ENCODE peak calls at places on chromosomes 16 and 17, in eight cellular contexts. R is H54; X is lung microvascular endothelial cell; L is NCI-H460; Z is Peyer's patch; J is cardiac muscle cell; P is stimulated activated CD8-positive, alpha-beta memory T cell treated with anti-CD3 and anti-CD28 coated beads, Interleukin-4, amount 100 ng/mL, for 1 hour; E is pons. C is an unnamed sample.

GRCh38 chr17:49958723-49959122 is 10.3 kb upstream of the DLX4 start:
- DNase-seq in R (no peak), X (no peak), L (no peak), Z (no peak), J (no peak), P (no peak), E (no peak), C (no peak)

GRCh38 chr17:32746280-32746679 is 130.6 kb downstream of the MYO1D start:
- DNase-seq in R (no peak), X (no peak), L (no peak), Z (no peak), J (no peak), P (no peak), E (no peak), C (no peak)

GRCh38 chr16:1792836-1793577 is 498 bp downstream of the IGFALS start:
- DNase-seq in R (no peak), X (no peak), L (no peak), Z (no peak), J (no peak), P (no peak), E (no peak), C (peak; percentile 93)

GRCh38 chr16:85347213-85347591 is 234.9 kb upstream of the CIBAR2 start:
- DNase-seq in R (peak; percentile 58), X (peak; percentile 17), L (no peak), Z (peak; percentile 62), J (peak; percentile 34), P (no peak), E (peak; percentile 34), C (no peak)

GRCh38 chr16:48556913-48557351 is 53.0 kb downstream of the N4BP1 start:
- DNase-seq in R (no peak), X (peak; percentile 43), L (no peak), Z (no peak), J (no peak), P (no peak), E (no peak), C (no peak)

GRCh38 chr17:68204736-68205135 is 43.1 kb upstream of the AMZ2 start:
- DNase-seq in R (peak; percentile 71), X (no peak), L (no peak), Z (peak; percentile 61), J (no peak), P (no peak), E (no peak), C (no peak)

GRCh38 chr16:67632415-67633172 is 12.3 kb upstream of the CARMIL2 start:
- DNase-seq in R (no peak), X (no peak), L (no peak), Z (no peak), J (no peak), P (no peak), E (peak; percentile 24), C (no peak)

GRCh38 chr16:23155445-23156049 is 6.3 kb upstream of the USP31 start:
- DNase-seq in R (no peak), X (no peak), L (peak; percentile 11), Z (no peak), J (peak; percentile 27), P (no peak), E (no peak), C (no peak)

GRCh38 chr17:78993241-78993956 is 13.7 kb upstream of the LGALS3BP start:
- DNase-seq in R (no peak), X (peak; percentile 89), L (peak; percentile 50), Z (peak; percentile 79), J (peak; percentile 57), P (peak; percentile 23), E (peak; percentile 47), C (no peak)

GRCh38 chr16:71630808-71631207 is 4.8 kb downstream of the MARVELD3 start:
- DNase-seq in R (no peak), X (no peak), L (no peak), Z (no peak), J (no peak), P (no peak), E (no peak), C (no peak)

GRCh38 chr17:20123209-20123608 is 114.0 kb downstream of the SPECC1 start:
- DNase-seq in R (no peak), X (no peak), L (no peak), Z (no peak), J (no peak), P (no peak), E (no peak), C (no peak)

GRCh38 chr17:76820523-76820922 is 47.7 kb upstream of the MGAT5B start:
- DNase-seq in R (no peak), X (no peak), L (no peak), Z (no peak), J (no peak), P (no peak), E (no peak), C (no peak)

GRCh38 chr17:82608816-82609215 is 39.4 kb downstream of the WDR45B start:
- DNase-seq in R (no peak), X (no peak), L (no peak), Z (no peak), J (no peak), P (no peak), E (peak; percentile 78), C (no peak)

GRCh38 chr16:86616906-86617305 is 38.6 kb downstream of the FOXL1 start:
- DNase-seq in R (no peak), X (peak; percentile 88), L (no peak), Z (no peak), J (no peak), P (no peak), E (no peak), C (no peak)

GRCh38 chr16:2963074-2963610 is 933 bp upstream of the KREMEN2 start:
- DNase-seq in R (no peak), X (no peak), L (no peak), Z (no peak), J (no peak), P (no peak), E (no peak), C (no peak)

GRCh38 chr16:3583303-3584038 is 6.3 kb upstream of the NLRC3 start:
- DNase-seq in R (no peak), X (no peak), L (no peak), Z (no peak), J (no peak), P (no peak), E (no peak), C (no peak)

GRCh38 chr16:28265822-28266221 is 26.5 kb upstream of the SBK1 start:
- DNase-seq in R (no peak), X (no peak), L (no peak), Z (no peak), J (no peak), P (no peak), E (no peak), C (no peak)

GRCh38 chr17:57445051-57445450 is 188.7 kb downstream of the MSI2 start:
- DNase-seq in R (no peak), X (no peak), L (no peak), Z (no peak), J (peak; percentile 25), P (no peak), E (no peak), C (peak; percentile 29)

GRCh38 chr17:43713494-43714162 is 45.0 kb downstream of the SOST start:
- DNase-seq in R (peak; percentile 55), X (peak; percentile 43), L (no peak), Z (no peak), J (peak; percentile 48), P (no peak), E (no peak), C (no peak)

GRCh38 chr17:41810659-41811548 is 845 bp downstream of the P3H4 start:
- DNase-seq in R (no peak), X (peak; percentile 19), L (no peak), Z (peak; percentile 55), J (no peak), P (no peak), E (no peak), C (no peak)

GRCh38 chr16:64983983-64984382 is 137.9 kb downstream of the CDH11 start:
- DNase-seq in R (peak; percentile 23), X (peak; percentile 85), L (peak; percentile 72), Z (no peak), J (peak; percentile 87), P (no peak), E (peak; percentile 89), C (no peak)

GRCh38 chr17:32660496-32660895 is 173.7 kb downstream of the CDK5R1 start:
- DNase-seq in R (no peak), X (no peak), L (no peak), Z (no peak), J (no peak), P (no peak), E (no peak), C (no peak)

GRCh38 chr16:79612207-79612606 is 11.7 kb upstream of the MAF start:
- DNase-seq in R (no peak), X (no peak), L (no peak), Z (no peak), J (no peak), P (no peak), E (no peak), C (no peak)

GRCh38 chr17:12927541-12928425 is 90.0 kb downstream of the ELAC2 start:
- DNase-seq in R (no peak), X (peak; percentile 5), L (no peak), Z (no peak), J (no peak), P (no peak), E (no peak), C (no peak)

GRCh38 chr17:7315570-7316243 is 547 bp upstream of the GPS2 start:
- DNase-seq in R (no peak), X (no peak), L (no peak), Z (no peak), J (no peak), P (no peak), E (no peak), C (no peak)

GRCh38 chr17:1039119-1039507 is 42.2 kb downstream of the TIMM22 start:
- DNase-seq in R (no peak), X (peak; percentile 27), L (no peak), Z (no peak), J (no peak), P (no peak), E (no peak), C (peak; percentile 86)

GRCh38 chr17:40850287-40850972 is 16.6 kb downstream of the KRT12 start:
- DNase-seq in R (no peak), X (no peak), L (peak; percentile 66), Z (no peak), J (no peak), P (no peak), E (no peak), C (no peak)

GRCh38 chr16:79009911-79010310 is 590.6 kb downstream of the MAF start:
- DNase-seq in R (no peak), X (no peak), L (no peak), Z (no peak), J (no peak), P (no peak), E (no peak), C (no peak)

GRCh38 chr17:72097144-72097543 is 23.7 kb upstream of the SOX9 start:
- DNase-seq in R (peak; percentile 66), X (no peak), L (no peak), Z (no peak), J (no peak), P (no peak), E (no peak), C (no peak)

GRCh38 chr17:76384987-76385891 is 830 bp downstream of the SPHK1 start:
- DNase-seq in R (peak; percentile 77), X (peak; percentile 64), L (peak; percentile 34), Z (peak; percentile 61), J (peak; percentile 54), P (peak; percentile 17), E (no peak), C (no peak)

GRCh38 chr17:34991606-34992005 is 11.3 kb downstream of the LIG3 start:
- DNase-seq in R (no peak), X (no peak), L (no peak), Z (no peak), J (no peak), P (no peak), E (no peak), C (no peak)

GRCh38 chr16:13351651-13352217 is 450.3 kb downstream of the SHISA9 start:
- DNase-seq in R (no peak), X (no peak), L (no peak), Z (no peak), J (no peak), P (no peak), E (no peak), C (no peak)

GRCh38 chr17:46038414-46038813 is 39.4 kb downstream of the STH start:
- DNase-seq in R (no peak), X (no peak), L (no peak), Z (no peak), J (no peak), P (no peak), E (no peak), C (no peak)

GRCh38 chr17:63358111-63358839 is 87.8 kb downstream of the CYB561 start:
- DNase-seq in R (peak; percentile 46), X (peak; percentile 39), L (no peak), Z (no peak), J (no peak), P (no peak), E (no peak), C (no peak)

C was measured in chondrocyte.